ENCODE peak calls at places on chromosomes 1 and 21, in four cellular contexts. H is breast epithelium; E is astrocyte of the cerebellum; W is CD8-positive, alpha-beta T cell. O is an unnamed sample.
A peak's percentile ranks its signal among the peaks of the same experiment; 100 is the strongest.

GRCh38 chr1:8439015-8439702 is 121.2 kb downstream of the SLC45A1 start:
- DNase-seq in W (no peak), E (peak; percentile 80), H (peak; percentile 68), O (no peak)

GRCh38 chr1:209335090-209335692 is 248.3 kb upstream of the CAMK1G start:
- DNase-seq in H (no peak), W (no peak), E (no peak), O (peak; percentile 14)

GRCh38 chr21:42043961-42044360 is 27.2 kb upstream of the UMODL1 start:
- DNase-seq in H (no peak), W (no peak), E (no peak), O (no peak)

GRCh38 chr21:45324430-45325205 is 36.9 kb upstream of the POFUT2 start:
- DNase-seq in W (no peak), H (no peak), E (no peak), O (no peak)

GRCh38 chr1:73899311-73899710 is 298.7 kb downstream of the LRRIQ3 start:
- DNase-seq in H (no peak), E (no peak), W (no peak), O (no peak)

GRCh38 chr1:60935599-60935990 is 146.8 kb upstream of the NFIA start:
- DNase-seq in E (no peak), W (no peak), H (no peak), O (no peak)

GRCh38 chr1:41454406-41454805 is 30.1 kb downstream of the EDN2 start:
- DNase-seq in H (no peak), E (no peak), W (no peak), O (no peak)

GRCh38 chr1:1132928-1133750 is 17.2 kb upstream of the C1orf159 start:
- DNase-seq in W (no peak), E (no peak), H (no peak), O (no peak)

GRCh38 chr1:240030236-240030635 is 61.4 kb upstream of the FMN2 start:
- DNase-seq in W (no peak), H (no peak), E (no peak), O (no peak)

GRCh38 chr1:101235696-101236545 is 898 bp upstream of the S1PR1 start:
- DNase-seq in W (peak; percentile 63), E (no peak), H (no peak), O (peak; percentile 31)

GRCh38 chr1:198238121-198238520 is 81.3 kb downstream of the NEK7 start:
- DNase-seq in W (no peak), E (no peak), H (no peak), O (no peak)

GRCh38 chr1:203153989-203154821 is 21.4 kb downstream of the MYBPH start:
- DNase-seq in H (no peak), E (no peak), W (no peak), O (no peak)

GRCh38 chr1:2506007-2506860 is 20.2 kb downstream of the PANK4 start:
- DNase-seq in E (no peak), W (no peak), H (no peak), O (no peak)

GRCh38 chr1:107740574-107740973 is 224.4 kb downstream of the VAV3 start:
- DNase-seq in W (no peak), H (no peak), E (no peak), O (no peak)

GRCh38 chr1:159753386-159753785 is 27.4 kb upstream of the DUSP23 start:
- DNase-seq in H (no peak), E (no peak), W (no peak), O (no peak)

GRCh38 chr1:3910769-3911520 is 10.9 kb upstream of the C1orf174 start:
- DNase-seq in W (peak; percentile 73), H (peak; percentile 78), E (no peak), O (peak; percentile 80)

GRCh38 chr1:5650283-5651026 is 341.8 kb downstream of the NPHP4 start:
- DNase-seq in H (no peak), W (no peak), E (no peak), O (no peak)

GRCh38 chr1:111857251-111857651 is 101.5 kb downstream of the DDX20 start:
- DNase-seq in W (no peak), E (no peak), H (no peak), O (no peak)

GRCh38 chr1:90370696-90371095 is 346.4 kb downstream of the BARHL2 start:
- DNase-seq in W (no peak), E (peak; percentile 39), H (no peak), O (no peak)

GRCh38 chr1:54488831-54489626 is 59.0 kb upstream of the ACOT11 start:
- DNase-seq in W (peak; percentile 59), H (peak; percentile 76), E (peak; percentile 44), O (peak; percentile 84)
- TF ChIP-seq CTCF in W (peak; percentile 96), H (peak; percentile 96), E (peak; percentile 86), O (peak; percentile 96)

GRCh38 chr1:24111264-24111997 is 504 bp downstream of the MYOM3 start:
- DNase-seq in E (no peak), W (no peak), H (no peak), O (no peak)

GRCh38 chr1:24114753-24115152 is 2.8 kb upstream of the MYOM3 start:
- DNase-seq in H (no peak), E (no peak), W (no peak), O (no peak)

GRCh38 chr1:24110642-24111263 is 1.2 kb downstream of the MYOM3 start:
- DNase-seq in E (no peak), H (no peak), W (no peak), O (no peak)

GRCh38 chr1:24111998-24112380 is at the start of gene MYOM3:
- DNase-seq in H (no peak), E (no peak), W (no peak), O (no peak)

GRCh38 chr1:24112381-24113169 is 640 bp upstream of the MYOM3 start:
- DNase-seq in W (peak; percentile 17), E (peak; percentile 33), H (peak; percentile 66), O (no peak)
- TF ChIP-seq CTCF in W (no peak), E (peak; percentile 66), H (peak; percentile 64), O (peak; percentile 45)

GRCh38 chr1:45521413-45522323 is at the start of gene PRDX1:
- DNase-seq in W (peak; percentile 93), E (peak; percentile 82), H (peak; percentile 99), O (peak; percentile 96)
- TF ChIP-seq CTCF in W (no peak), E (peak; percentile 4), H (peak; percentile 39), O (no peak)

GRCh38 chr1:56835657-56836056 is 16.5 kb upstream of the FYB2 start:
- DNase-seq in E (no peak), H (no peak), W (no peak), O (no peak)

GRCh38 chr1:56830052-56830451 is 10.8 kb upstream of the FYB2 start:
- DNase-seq in W (no peak), H (no peak), E (no peak), O (no peak)

GRCh38 chr1:56831874-56832693 is 12.9 kb upstream of the FYB2 start:
- DNase-seq in E (peak; percentile 77), H (peak; percentile 65), W (peak; percentile 53), O (peak; percentile 64)

GRCh38 chr1:56834137-56834900 is 15.1 kb upstream of the FYB2 start:
- DNase-seq in E (no peak), W (no peak), H (no peak), O (no peak)

GRCh38 chr1:56833088-56833487 is 13.9 kb upstream of the FYB2 start:
- DNase-seq in W (no peak), H (no peak), E (no peak), O (no peak)
- TF ChIP-seq CTCF in W (no peak), H (no peak), E (no peak), O (no peak)

GRCh38 chr1:173505401-173505800 is 28.3 kb downstream of the PRDX6 start:
- DNase-seq in W (no peak), H (no peak), E (no peak), O (no peak)

GRCh38 chr1:173507205-173507846 is 30.2 kb downstream of the PRDX6 start:
- DNase-seq in H (no peak), E (peak; percentile 83), W (no peak), O (no peak)

GRCh38 chr1:173508541-173508940 is 31.4 kb downstream of the PRDX6 start:
- DNase-seq in H (no peak), W (no peak), E (no peak), O (no peak)

GRCh38 chr1:173507847-173508209 is 30.7 kb downstream of the PRDX6 start:
- DNase-seq in E (no peak), W (no peak), H (no peak), O (no peak)

GRCh38 chr1:173506437-173506836 is 29.3 kb downstream of the PRDX6 start:
- DNase-seq in H (no peak), E (no peak), W (no peak), O (no peak)
- TF ChIP-seq CTCF in H (no peak), E (peak; percentile 4), W (no peak), O (peak; percentile 30)

DNA sequence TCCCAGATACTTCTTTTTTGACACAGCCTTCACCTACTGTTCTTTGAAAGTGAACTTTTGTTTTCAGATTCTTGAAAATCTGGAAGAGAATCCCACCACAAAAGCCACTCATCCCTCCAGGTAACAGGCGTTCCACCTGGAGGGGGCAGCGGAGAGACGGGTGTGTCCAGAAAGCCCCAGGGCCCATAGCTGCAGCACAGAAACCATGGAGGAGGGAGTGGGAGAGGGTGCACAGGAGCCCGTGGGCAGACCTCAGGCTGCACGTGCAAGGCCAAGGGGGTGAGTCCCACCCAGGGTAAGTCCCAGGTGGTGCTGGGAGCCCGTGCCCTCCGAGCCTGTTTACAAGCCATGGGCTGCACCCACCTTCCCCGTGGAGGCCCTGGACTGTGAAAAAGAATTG is 86.5 kb downstream of the PSMG1 start:
- DNase-seq in E (no peak), W (no peak), H (no peak), O (no peak)
- TF ChIP-seq CTCF in E (peak; percentile 15), W (no peak), H (no peak), O (peak; percentile 33)

GRCh38 chr1:196355206-196355786 is 252.9 kb downstream of the KCNT2 start:
- DNase-seq in H (no peak), W (no peak), E (peak; percentile 41), O (no peak)
- TF ChIP-seq CTCF in H (peak; percentile 52), W (no peak), E (peak; percentile 63), O (peak; percentile 49)

GRCh38 chr1:81556968-81557367 is 243.8 kb upstream of the ADGRL2 start:
- DNase-seq in E (no peak), H (no peak), W (no peak), O (no peak)

GRCh38 chr1:81560629-81561028 is 240.1 kb upstream of the ADGRL2 start:
- DNase-seq in H (no peak), W (no peak), E (no peak), O (no peak)

GRCh38 chr1:81562934-81563333 is 237.8 kb upstream of the ADGRL2 start:
- DNase-seq in E (no peak), H (no peak), W (no peak), O (no peak)

GRCh38 chr1:81558291-81559076 is 242.2 kb upstream of the ADGRL2 start:
- DNase-seq in H (no peak), W (no peak), E (no peak), O (no peak)

GRCh38 chr1:81559662-81560350 is 240.9 kb upstream of the ADGRL2 start:
- DNase-seq in W (no peak), E (no peak), H (no peak), O (no peak)
- TF ChIP-seq CTCF in W (no peak), E (peak; percentile 27), H (no peak), O (peak; percentile 23)

O was measured in progenitor cell of endocrine pancreas.